ENCODE peak calls at places on chromosome 5, in seven cellular contexts. One of them, this sample, is unnamed.
A peak's percentile ranks its signal among the peaks of the same experiment; 100 is the strongest.

GRCh38 chr5:59608745-59609144 is 284.8 kb downstream of the PDE4D start:
- DNase-seq in H9: no peak
- DNase-seq in effector memory CD4-positive, alpha-beta T cell: no peak
- DNase-seq in CD8-positive, alpha-beta memory T cell: no peak
- DNase-seq in fibroblast of lung: peak; percentile 22
- DNase-seq in CD4-positive, CD25-positive, alpha-beta regulatory T cell: no peak
- DNase-seq in A549: no peak
- DNase-seq in this sample: no peak

GRCh38 chr5:57221049-57221568 is 47.2 kb downstream of the GPBP1 start:
- DNase-seq in H9: no peak
- DNase-seq in effector memory CD4-positive, alpha-beta T cell: no peak
- DNase-seq in fibroblast of lung: peak; percentile 75
- DNase-seq in A549: peak; percentile 63
- DNase-seq in CD8-positive, alpha-beta memory T cell: peak; percentile 58
- DNase-seq in CD4-positive, CD25-positive, alpha-beta regulatory T cell: peak; percentile 78
- DNase-seq in this sample: no peak

GRCh38 chr5:140236896-140237598 is 62.1 kb downstream of the CYSTM1 start:
- DNase-seq in H9: no peak
- DNase-seq in A549: no peak
- DNase-seq in CD4-positive, CD25-positive, alpha-beta regulatory T cell: no peak
- DNase-seq in CD8-positive, alpha-beta memory T cell: no peak
- DNase-seq in fibroblast of lung: no peak
- DNase-seq in effector memory CD4-positive, alpha-beta T cell: no peak
- DNase-seq in this sample: no peak

GRCh38 chr5:175635854-175636253 is 22.0 kb upstream of the HRH2 start:
- DNase-seq in fibroblast of lung: no peak
- DNase-seq in CD8-positive, alpha-beta memory T cell: no peak
- DNase-seq in effector memory CD4-positive, alpha-beta T cell: no peak
- DNase-seq in A549: no peak
- DNase-seq in CD4-positive, CD25-positive, alpha-beta regulatory T cell: no peak
- DNase-seq in H9: no peak
- DNase-seq in this sample: no peak

GRCh38 chr5:109454726-109455505 is 45.1 kb upstream of the PJA2 start:
- DNase-seq in H9: no peak
- DNase-seq in A549: no peak
- DNase-seq in effector memory CD4-positive, alpha-beta T cell: no peak
- DNase-seq in CD8-positive, alpha-beta memory T cell: no peak
- DNase-seq in fibroblast of lung: peak; percentile 38
- DNase-seq in CD4-positive, CD25-positive, alpha-beta regulatory T cell: no peak
- DNase-seq in this sample: no peak

GRCh38 chr5:68028131-68028727 is 187.3 kb upstream of the PIK3R1 start:
- DNase-seq in A549: no peak
- DNase-seq in fibroblast of lung: no peak
- DNase-seq in H9: no peak
- DNase-seq in CD8-positive, alpha-beta memory T cell: no peak
- DNase-seq in effector memory CD4-positive, alpha-beta T cell: no peak
- DNase-seq in CD4-positive, CD25-positive, alpha-beta regulatory T cell: no peak
- DNase-seq in this sample: no peak

GRCh38 chr5:41068169-41068568 is 3.0 kb downstream of the MROH2B start:
- DNase-seq in CD4-positive, CD25-positive, alpha-beta regulatory T cell: no peak
- DNase-seq in effector memory CD4-positive, alpha-beta T cell: no peak
- DNase-seq in CD8-positive, alpha-beta memory T cell: no peak
- DNase-seq in H9: no peak
- DNase-seq in fibroblast of lung: peak; percentile 21
- DNase-seq in A549: no peak
- DNase-seq in this sample: no peak

GRCh38 chr5:161411156-161411555 is 135.4 kb downstream of the GABRB2 start:
- DNase-seq in CD4-positive, CD25-positive, alpha-beta regulatory T cell: no peak
- DNase-seq in H9: no peak
- DNase-seq in A549: no peak
- DNase-seq in CD8-positive, alpha-beta memory T cell: no peak
- DNase-seq in fibroblast of lung: no peak
- DNase-seq in effector memory CD4-positive, alpha-beta T cell: no peak
- DNase-seq in this sample: peak; percentile 24

GRCh38 chr5:93620487-93621339 is 37.7 kb downstream of the NR2F1 start:
- DNase-seq in effector memory CD4-positive, alpha-beta T cell: peak; percentile 51
- DNase-seq in A549: peak; percentile 80
- DNase-seq in CD4-positive, CD25-positive, alpha-beta regulatory T cell: peak; percentile 53
- DNase-seq in H9: peak; percentile 81
- DNase-seq in CD8-positive, alpha-beta memory T cell: peak; percentile 68
- DNase-seq in fibroblast of lung: peak; percentile 73
- DNase-seq in this sample: peak; percentile 67

GRCh38 chr5:142549834-142550233 is 136.1 kb downstream of the FGF1 start:
- DNase-seq in effector memory CD4-positive, alpha-beta T cell: no peak
- DNase-seq in CD4-positive, CD25-positive, alpha-beta regulatory T cell: no peak
- DNase-seq in A549: no peak
- DNase-seq in fibroblast of lung: no peak
- DNase-seq in H9: no peak
- DNase-seq in CD8-positive, alpha-beta memory T cell: no peak
- DNase-seq in this sample: no peak
- H3K27ac ChIP-seq in effector memory CD4-positive, alpha-beta T cell: no peak overlapping the region
- H3K27ac ChIP-seq in CD4-positive, CD25-positive, alpha-beta regulatory T cell: no peak overlapping the region
- H3K27ac ChIP-seq in A549: no peak overlapping the region
- H3K27ac ChIP-seq in fibroblast of lung: no peak overlapping the region
- H3K27ac ChIP-seq in H9: no peak overlapping the region
- H3K27ac ChIP-seq in CD8-positive, alpha-beta memory T cell: no peak overlapping the region
- H3K27ac ChIP-seq in this sample: no peak overlapping the region

GRCh38 chr5:178403956-178404600 is 171.5 kb upstream of the PHYKPL start:
- DNase-seq in fibroblast of lung: no peak
- DNase-seq in A549: no peak
- DNase-seq in CD8-positive, alpha-beta memory T cell: no peak
- DNase-seq in H9: no peak
- DNase-seq in CD4-positive, CD25-positive, alpha-beta regulatory T cell: no peak
- DNase-seq in effector memory CD4-positive, alpha-beta T cell: no peak
- DNase-seq in this sample: no peak

GRCh38 chr5:178404987-178405386 is 172.4 kb upstream of the PHYKPL start:
- DNase-seq in effector memory CD4-positive, alpha-beta T cell: no peak
- DNase-seq in CD8-positive, alpha-beta memory T cell: no peak
- DNase-seq in H9: no peak
- DNase-seq in A549: no peak
- DNase-seq in fibroblast of lung: no peak
- DNase-seq in CD4-positive, CD25-positive, alpha-beta regulatory T cell: no peak
- DNase-seq in this sample: no peak

GRCh38 chr5:178403351-178403750 is 170.7 kb upstream of the PHYKPL start:
- DNase-seq in A549: no peak
- DNase-seq in CD4-positive, CD25-positive, alpha-beta regulatory T cell: no peak
- DNase-seq in effector memory CD4-positive, alpha-beta T cell: no peak
- DNase-seq in H9: no peak
- DNase-seq in CD8-positive, alpha-beta memory T cell: no peak
- DNase-seq in fibroblast of lung: no peak
- DNase-seq in this sample: no peak

DNA sequence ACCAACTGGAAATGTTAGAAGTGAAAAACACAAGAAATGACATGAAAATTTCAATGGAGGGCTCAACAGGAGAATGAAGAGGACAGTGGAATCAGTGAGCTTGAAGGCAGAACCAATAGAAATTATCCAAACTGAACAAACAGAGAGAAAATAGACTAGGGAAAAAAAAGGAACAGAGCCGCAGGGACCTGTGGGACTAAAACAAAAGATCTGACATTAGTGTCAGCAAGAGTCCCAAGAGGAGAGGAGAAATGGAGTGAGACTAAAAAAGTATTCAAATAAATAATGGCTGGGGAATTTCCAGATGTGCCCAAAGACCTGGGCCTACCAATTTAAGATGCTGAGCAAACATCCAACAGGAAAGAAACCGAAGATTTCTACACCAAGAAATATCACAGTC is 175.0 kb upstream of the PHYKPL start:
- DNase-seq in CD4-positive, CD25-positive, alpha-beta regulatory T cell: no peak
- DNase-seq in H9: no peak
- DNase-seq in CD8-positive, alpha-beta memory T cell: no peak
- DNase-seq in A549: no peak
- DNase-seq in fibroblast of lung: no peak
- DNase-seq in effector memory CD4-positive, alpha-beta T cell: no peak
- DNase-seq in this sample: no peak
- H3K27ac ChIP-seq in CD4-positive, CD25-positive, alpha-beta regulatory T cell: no peak overlapping the region
- H3K27ac ChIP-seq in H9: no peak overlapping the region
- H3K27ac ChIP-seq in CD8-positive, alpha-beta memory T cell: no peak overlapping the region
- H3K27ac ChIP-seq in A549: no peak overlapping the region
- H3K27ac ChIP-seq in fibroblast of lung: no peak overlapping the region
- H3K27ac ChIP-seq in effector memory CD4-positive, alpha-beta T cell: no peak overlapping the region
- H3K27ac ChIP-seq in this sample: no peak overlapping the region

GRCh38 chr5:1464511-1464910 is 19.3 kb upstream of the SLC6A3 start:
- DNase-seq in A549: no peak
- DNase-seq in effector memory CD4-positive, alpha-beta T cell: no peak
- DNase-seq in CD8-positive, alpha-beta memory T cell: no peak
- DNase-seq in H9: no peak
- DNase-seq in CD4-positive, CD25-positive, alpha-beta regulatory T cell: no peak
- DNase-seq in fibroblast of lung: no peak
- DNase-seq in this sample: no peak

GRCh38 chr5:1462358-1462757 is 17.1 kb upstream of the SLC6A3 start:
- DNase-seq in effector memory CD4-positive, alpha-beta T cell: no peak
- DNase-seq in CD8-positive, alpha-beta memory T cell: no peak
- DNase-seq in CD4-positive, CD25-positive, alpha-beta regulatory T cell: no peak
- DNase-seq in A549: no peak
- DNase-seq in H9: no peak
- DNase-seq in fibroblast of lung: no peak
- DNase-seq in this sample: no peak

GRCh38 chr5:1465117-1465516 is 19.9 kb upstream of the SLC6A3 start:
- DNase-seq in A549: no peak
- DNase-seq in CD8-positive, alpha-beta memory T cell: no peak
- DNase-seq in effector memory CD4-positive, alpha-beta T cell: no peak
- DNase-seq in H9: no peak
- DNase-seq in fibroblast of lung: no peak
- DNase-seq in CD4-positive, CD25-positive, alpha-beta regulatory T cell: no peak
- DNase-seq in this sample: no peak

GRCh38 chr5:1463326-1464095 is 18.3 kb upstream of the SLC6A3 start:
- DNase-seq in A549: no peak
- DNase-seq in effector memory CD4-positive, alpha-beta T cell: no peak
- DNase-seq in H9: no peak
- DNase-seq in CD8-positive, alpha-beta memory T cell: no peak
- DNase-seq in fibroblast of lung: no peak
- DNase-seq in CD4-positive, CD25-positive, alpha-beta regulatory T cell: no peak
- DNase-seq in this sample: no peak

GRCh38 chr5:1464096-1464446 is 18.8 kb upstream of the SLC6A3 start:
- DNase-seq in effector memory CD4-positive, alpha-beta T cell: no peak
- DNase-seq in CD8-positive, alpha-beta memory T cell: no peak
- DNase-seq in fibroblast of lung: no peak
- DNase-seq in A549: no peak
- DNase-seq in CD4-positive, CD25-positive, alpha-beta regulatory T cell: no peak
- DNase-seq in H9: no peak
- DNase-seq in this sample: no peak
- H3K27ac ChIP-seq in effector memory CD4-positive, alpha-beta T cell: no peak overlapping the region
- H3K27ac ChIP-seq in CD8-positive, alpha-beta memory T cell: no peak overlapping the region
- H3K27ac ChIP-seq in fibroblast of lung: no peak overlapping the region
- H3K27ac ChIP-seq in A549: no peak overlapping the region
- H3K27ac ChIP-seq in CD4-positive, CD25-positive, alpha-beta regulatory T cell: no peak overlapping the region
- H3K27ac ChIP-seq in H9: no peak overlapping the region
- H3K27ac ChIP-seq in this sample: no peak overlapping the region

GRCh38 chr5:53389093-53389492 is 91.3 kb upstream of the FST start:
- DNase-seq in fibroblast of lung: no peak
- DNase-seq in CD8-positive, alpha-beta memory T cell: no peak
- DNase-seq in A549: no peak
- DNase-seq in CD4-positive, CD25-positive, alpha-beta regulatory T cell: no peak
- DNase-seq in H9: no peak
- DNase-seq in effector memory CD4-positive, alpha-beta T cell: no peak
- DNase-seq in this sample: no peak
- H3K27ac ChIP-seq in fibroblast of lung: no peak overlapping the region
- H3K27ac ChIP-seq in CD8-positive, alpha-beta memory T cell: no peak overlapping the region
- H3K27ac ChIP-seq in A549: no peak overlapping the region
- H3K27ac ChIP-seq in CD4-positive, CD25-positive, alpha-beta regulatory T cell: no peak overlapping the region
- H3K27ac ChIP-seq in H9: no peak overlapping the region
- H3K27ac ChIP-seq in effector memory CD4-positive, alpha-beta T cell: no peak overlapping the region
- H3K27ac ChIP-seq in this sample: no peak overlapping the region

GRCh38 chr5:89929834-89930233 is 479.7 kb downstream of the CETN3 start:
- DNase-seq in effector memory CD4-positive, alpha-beta T cell: no peak
- DNase-seq in A549: no peak
- DNase-seq in CD8-positive, alpha-beta memory T cell: no peak
- DNase-seq in CD4-positive, CD25-positive, alpha-beta regulatory T cell: no peak
- DNase-seq in fibroblast of lung: no peak
- DNase-seq in H9: no peak
- DNase-seq in this sample: no peak
- H3K27ac ChIP-seq in effector memory CD4-positive, alpha-beta T cell: no peak overlapping the region
- H3K27ac ChIP-seq in A549: no peak overlapping the region
- H3K27ac ChIP-seq in CD8-positive, alpha-beta memory T cell: no peak overlapping the region
- H3K27ac ChIP-seq in CD4-positive, CD25-positive, alpha-beta regulatory T cell: no peak overlapping the region
- H3K27ac ChIP-seq in fibroblast of lung: no peak overlapping the region
- H3K27ac ChIP-seq in H9: no peak overlapping the region
- H3K27ac ChIP-seq in this sample: no peak overlapping the region